ENCODE peak calls at places on chromosomes 12 and 14, in four cellular contexts. R is testis, X is thoracic aorta, O is transverse colon. K is an unnamed sample.

GRCh38 chr14:54102051-54102456 is 145.4 kb upstream of the BMP4 start:
- DNase-seq in R (no peak), O (no peak), X (no peak), K (no peak)

GRCh38 chr12:4027412-4027811 is 154.2 kb upstream of the PARP11 start:
- DNase-seq in O (no peak), R (no peak), X (no peak), K (no peak)

GRCh38 chr12:62730649-62731377 is 204.1 kb downstream of the PPM1H start:
- DNase-seq in X (no peak), O (no peak), R (no peak), K (no peak)

GRCh38 chr14:100654814-100655795 is 67.9 kb upstream of the BEGAIN start:
- DNase-seq in O (peak; percentile 56), X (no peak), R (peak; percentile 46), K (no peak)

GRCh38 chr12:11727133-11727664 is 77.7 kb downstream of the ETV6 start:
- DNase-seq in O (no peak), X (no peak), R (no peak), K (no peak)

GRCh38 chr14:84025258-84026012 is 1504.5 kb upstream of the FLRT2 start:
- DNase-seq in O (no peak), X (no peak), R (peak; percentile 20), K (no peak)

GRCh38 chr14:73829526-73830431 is 21.9 kb upstream of the PTGR2 start:
- DNase-seq in X (no peak), R (no peak), O (no peak), K (no peak)

GRCh38 chr14:89386214-89386886 is 30.7 kb downstream of the FOXN3 start:
- DNase-seq in O (no peak), X (no peak), R (peak; percentile 67), K (no peak)

GRCh38 chr12:28327722-28328121 is 137.5 kb downstream of the CCDC91 start:
- DNase-seq in O (no peak), R (no peak), X (no peak), K (no peak)

GRCh38 chr12:96239711-96240234 is 45.6 kb downstream of the ELK3 start:
- DNase-seq in O (peak; percentile 46), X (no peak), R (no peak), K (no peak)

GRCh38 chr14:89617471-89618291 is 200.6 kb upstream of the FOXN3 start:
- DNase-seq in X (no peak), R (peak; percentile 56), O (peak; percentile 59), K (no peak)

GRCh38 chr12:95142752-95143151 is 69.3 kb upstream of the NR2C1 start:
- DNase-seq in X (no peak), R (no peak), O (no peak), K (no peak)

GRCh38 chr12:79706156-79706555 is 15.4 kb upstream of the PAWR start:
- DNase-seq in O (no peak), X (no peak), R (no peak), K (no peak)

GRCh38 chr14:102819176-102819628 is 42.0 kb downstream of the TRAF3 start:
- DNase-seq in O (peak; percentile 72), R (no peak), X (no peak), K (no peak)

GRCh38 chr14:102822311-102822863 is 45.1 kb downstream of the TRAF3 start:
- DNase-seq in X (no peak), R (no peak), O (no peak), K (no peak)

GRCh38 chr14:102817942-102818940 is 41.0 kb downstream of the TRAF3 start:
- DNase-seq in R (no peak), X (no peak), O (no peak), K (no peak)

GRCh38 chr14:102821252-102821651 is 44.0 kb downstream of the TRAF3 start:
- DNase-seq in X (no peak), O (no peak), R (no peak), K (no peak)

DNA sequence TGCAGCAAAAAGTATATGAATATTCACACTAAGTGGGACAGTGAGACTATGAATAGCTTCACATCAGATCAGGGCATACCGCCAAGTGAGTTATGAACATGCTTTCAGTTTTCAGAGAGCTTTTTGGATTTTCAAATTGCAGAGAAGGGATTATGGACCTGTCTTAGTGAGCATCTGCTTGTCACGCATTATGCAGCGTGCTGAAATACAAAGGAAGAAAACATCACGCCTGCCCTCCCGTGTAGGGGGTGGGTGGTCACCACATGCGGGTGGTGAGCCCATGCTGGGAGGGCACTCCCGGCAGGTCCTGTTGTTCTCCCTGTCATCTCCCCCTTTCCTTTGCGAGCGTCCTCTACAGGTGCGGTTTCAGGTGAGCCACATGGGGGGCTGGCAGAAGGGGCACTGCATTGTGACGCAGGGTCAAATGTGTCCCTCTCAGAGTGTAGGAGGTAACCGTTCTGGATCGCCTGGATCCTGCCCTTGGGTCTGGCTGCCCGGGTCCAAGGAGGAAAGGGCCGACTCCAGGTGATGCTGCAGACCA is 42.6 kb downstream of the TRAF3 start:
- DNase-seq in R (no peak), X (no peak), O (no peak), K (no peak)
- H3K27ac ChIP-seq in R (no peak overlapping the region), X (no peak overlapping the region), O (peak overlapping the region; percentile 73), K (peak overlapping the region; percentile 59)

GRCh38 chr14:31897581-31898186 is 179.4 kb upstream of the ARHGAP5 start:
- DNase-seq in R (no peak), O (peak; percentile 10), X (no peak), K (no peak)

GRCh38 chr14:31902002-31902401 is 175.1 kb upstream of the ARHGAP5 start:
- DNase-seq in R (no peak), X (no peak), O (no peak), K (no peak)

GRCh38 chr14:31895206-31895605 is 181.9 kb upstream of the ARHGAP5 start:
- DNase-seq in O (no peak), X (no peak), R (no peak), K (no peak)

GRCh38 chr14:31902915-31903646 is 174.0 kb upstream of the ARHGAP5 start:
- DNase-seq in R (no peak), O (no peak), X (no peak), K (no peak)

GRCh38 chr14:31898835-31899528 is 178.1 kb upstream of the ARHGAP5 start:
- DNase-seq in X (no peak), O (no peak), R (no peak), K (no peak)
- H3K27me3 ChIP-seq in X (no peaks in the 10 kb centered on the region), O (no peaks in the 10 kb centered on the region), R (no peaks in the 10 kb centered on the region), K (no peaks in the 10 kb centered on the region)

GRCh38 chr12:124388679-124389536 is 94.0 kb downstream of the RFLNA start:
- DNase-seq in X (peak; percentile 62), R (peak; percentile 92), O (peak; percentile 85), K (no peak)

GRCh38 chr12:124391340-124392261 is 96.7 kb downstream of the RFLNA start:
- DNase-seq in X (no peak), R (no peak), O (peak; percentile 71), K (peak; percentile 45)

GRCh38 chr12:124392271-124392990 is 97.5 kb downstream of the RFLNA start:
- DNase-seq in X (no peak), O (peak; percentile 40), R (no peak), K (no peak)

GRCh38 chr12:124389537-124390441 is 94.9 kb downstream of the RFLNA start:
- DNase-seq in R (no peak), O (peak; percentile 48), X (no peak), K (no peak)

DNA sequence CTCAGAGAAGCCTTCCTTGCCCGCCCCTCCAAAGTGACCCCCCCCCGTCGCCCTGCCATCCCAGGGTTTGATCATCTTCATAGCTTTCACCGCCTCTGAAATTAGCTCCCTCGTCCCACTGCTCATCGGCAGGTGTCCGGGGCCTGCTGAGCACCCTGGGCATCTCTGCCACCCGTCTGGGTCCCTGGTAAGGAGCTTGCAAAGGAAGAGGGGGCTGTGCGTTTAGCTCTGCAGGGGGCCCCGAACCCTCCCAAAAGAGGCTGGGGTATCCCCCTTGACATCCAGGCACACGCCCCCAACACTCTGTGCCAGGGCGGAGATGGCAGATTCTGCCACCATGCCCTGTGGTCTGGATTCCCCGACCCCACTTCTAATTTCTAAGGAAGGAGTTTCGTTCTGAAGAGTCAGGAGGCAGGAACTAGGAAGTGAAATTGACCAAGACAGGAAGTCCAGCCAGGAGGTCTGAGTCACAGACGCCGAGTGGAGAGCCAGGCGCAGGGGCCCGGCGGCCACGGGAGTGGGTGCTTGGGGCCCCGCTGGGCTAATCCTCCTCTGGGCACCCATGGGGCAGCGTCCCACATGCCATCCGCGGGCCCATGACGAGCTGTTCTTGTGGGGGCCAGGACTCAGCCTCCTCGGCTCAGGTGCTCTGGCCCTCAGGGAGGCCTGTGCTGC is 95.7 kb downstream of the RFLNA start:
- DNase-seq in X (no peak), O (peak; percentile 63), R (no peak), K (no peak)
- H3K4me1 ChIP-seq in X (peaks cover 66% of the 10 kb centered on the region), O (peaks cover 79% of the 10 kb centered on the region), R (peaks cover 86% of the 10 kb centered on the region), K (peaks cover 58% of the 10 kb centered on the region)

DNA sequence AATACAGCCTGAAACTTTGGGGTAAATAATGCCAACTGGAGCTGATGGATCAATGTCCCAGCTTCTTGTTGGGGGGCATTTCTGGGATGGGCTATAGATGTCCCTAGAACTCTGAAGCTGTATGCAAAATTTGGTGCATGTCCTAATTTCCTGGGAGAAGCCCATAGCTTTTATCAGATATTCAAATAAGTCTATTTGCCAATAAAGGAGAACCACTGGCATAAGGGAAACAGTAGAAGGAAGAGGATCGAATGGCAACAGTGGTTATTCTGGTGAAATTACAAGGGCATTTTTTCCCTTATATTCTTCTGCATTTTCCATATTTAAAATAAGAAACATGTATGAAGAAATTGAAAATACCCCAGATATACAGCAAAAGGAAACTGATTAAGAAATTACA is 34.2 kb downstream of the PSMA6 start:
- DNase-seq in O (no peak), X (no peak), R (no peak), K (no peak)
- H3K27ac ChIP-seq in O (no peak overlapping the region), X (no peak overlapping the region), R (no peak overlapping the region), K (no peak overlapping the region)

DNA sequence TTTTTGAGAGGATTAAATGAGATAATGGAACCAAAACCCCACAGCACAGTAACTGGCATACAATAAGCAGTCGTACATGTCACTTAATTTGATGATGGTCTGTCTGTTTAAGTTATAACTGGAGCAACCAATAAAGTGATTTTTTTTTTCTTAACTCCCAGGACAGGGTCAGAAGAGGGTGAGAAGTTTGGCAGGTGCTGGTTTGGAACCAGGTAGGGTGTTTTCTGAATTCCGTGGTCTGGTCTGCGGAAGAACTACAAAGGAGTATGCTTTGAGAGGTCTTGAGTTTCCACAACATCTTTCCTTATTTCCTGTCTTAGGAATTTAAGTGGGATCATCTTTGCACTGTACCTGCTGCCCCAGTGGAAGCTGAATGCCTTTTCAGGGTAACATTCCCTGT is 111.7 kb downstream of the SLC8A3 start:
- DNase-seq in R (no peak), X (no peak), O (no peak), K (no peak)
- H3K27me3 ChIP-seq in R (no peaks in the 10 kb centered on the region), X (no peaks in the 10 kb centered on the region), O (peaks cover 9% of the 10 kb centered on the region), K (no peaks in the 10 kb centered on the region)

GRCh38 chr14:75254381-75254821 is 24.2 kb upstream of the FOS start:
- DNase-seq in R (no peak), O (peak; percentile 90), X (no peak), K (no peak)

GRCh38 chr14:75258079-75258802 is 20.4 kb upstream of the FOS start:
- DNase-seq in X (no peak), O (peak; percentile 61), R (peak; percentile 71), K (no peak)

GRCh38 chr14:75252254-75252837 is 26.3 kb upstream of the FOS start:
- DNase-seq in X (no peak), O (peak; percentile 81), R (no peak), K (no peak)

GRCh38 chr14:75257241-75257640 is 21.4 kb upstream of the FOS start:
- DNase-seq in R (no peak), X (no peak), O (no peak), K (no peak)

GRCh38 chr14:75254901-75255300 is 23.7 kb upstream of the FOS start:
- DNase-seq in R (no peak), X (no peak), O (peak; percentile 59), K (no peak)
- H3K4me1 ChIP-seq in R (peaks cover 38% of the 10 kb centered on the region), X (peaks cover 19% of the 10 kb centered on the region), O (peaks cover 49% of the 10 kb centered on the region), K (peaks cover 93% of the 10 kb centered on the region)

GRCh38 chr12:49984476-49984890 is 11.7 kb downstream of the AQP6 start:
- DNase-seq in X (no peak), O (no peak), R (no peak), K (no peak)
- H3K27ac ChIP-seq in X (no peak overlapping the region), O (peak overlapping the region; percentile 9), R (no peak overlapping the region), K (no peak overlapping the region)